ENCODE peak calls at places on chromosome 6, in nine cellular contexts. R is LoVo; J is memory B cell; K is H1; M is stimulated activated CD4-positive, alpha-beta T cell treated with anti-CD3 and anti-CD28 coated beads, Interleukin-4, amount 100 ng/mL, for 24 hours; I is NCI-H524; S is breast epithelium; Z is activated T-cell treated with anti-CD3 and anti-CD28 coated beads for 48 hours; B is lung microvascular endothelial cell. N is an unnamed sample.

GRCh38 chr6:68122032-68122431 is 513.0 kb upstream of the ADGRB3 start:
- DNase-seq in R (no peak), M (no peak), I (no peak), Z (no peak), K (no peak), S (no peak), J (no peak), B (no peak), N (no peak)

GRCh38 chr6:63516186-63516944 is 55.9 kb upstream of the LOC128125822 start:
- DNase-seq in M (no peak), S (no peak), Z (no peak), B (no peak), I (no peak), J (no peak), R (no peak), K (no peak), N (no peak)

GRCh38 chr6:33749401-33749800 is 2.7 kb upstream of the IP6K3 start:
- DNase-seq in Z (no peak), J (no peak), I (no peak), M (no peak), B (no peak), K (no peak), R (no peak), S (no peak), N (no peak)

GRCh38 chr6:155883741-155884140 is 428.1 kb upstream of the NOX3 start:
- DNase-seq in S (no peak), Z (no peak), J (no peak), I (no peak), M (no peak), R (peak), K (no peak), B (peak), N (no peak)

GRCh38 chr6:113011803-113012202 is 664.7 kb downstream of the RFPL4B start:
- DNase-seq in R (no peak), I (no peak), M (no peak), B (no peak), S (no peak), K (no peak), Z (no peak), J (no peak), N (no peak)

GRCh38 chr6:159608961-159609673 is 83.9 kb downstream of the SOD2 start:
- DNase-seq in M (no peak), I (no peak), J (no peak), R (peak), B (peak), S (no peak), Z (peak), K (peak), N (no peak)

GRCh38 chr6:40806479-40806878 is 219.3 kb upstream of the LRFN2 start:
- DNase-seq in K (no peak), Z (no peak), J (no peak), S (no peak), M (no peak), B (peak), R (no peak), I (no peak), N (no peak)

GRCh38 chr6:142728367-142728766 is 216.6 kb downstream of the HIVEP2 start:
- DNase-seq in Z (no peak), J (no peak), S (no peak), R (peak), K (no peak), M (no peak), B (peak), I (peak), N (peak)

GRCh38 chr6:140849441-140849840 is 1283.3 kb upstream of the GJE1 start:
- DNase-seq in I (no peak), J (no peak), B (peak), R (no peak), S (no peak), Z (no peak), M (no peak), K (no peak), N (no peak)

GRCh38 chr6:160347259-160348208 is 644 bp upstream of the SLC22A3 start:
- DNase-seq in S (no peak), J (no peak), K (no peak), B (no peak), M (no peak), I (no peak), R (no peak), Z (no peak), N (peak)